ENCODE peak calls at places on chromosome 17, in six cellular contexts. One of them, this sample, is unnamed.

GRCh38 chr17:55731586-55732250 is 9.1 kb upstream of the TMEM100 start:
- DNase-seq in neuronal stem cell: no peak
- DNase-seq in mesenchymal stem cell: peak
- DNase-seq in IMR-90: peak
- DNase-seq in trophoblast cell: no peak
- DNase-seq in H1: no peak
- DNase-seq in this sample: peak

GRCh38 chr17:8016632-8017424 is 14.4 kb downstream of the GUCY2D start:
- DNase-seq in H1: peak
- DNase-seq in mesenchymal stem cell: peak
- DNase-seq in IMR-90: no peak
- DNase-seq in neuronal stem cell: peak
- DNase-seq in trophoblast cell: peak
- DNase-seq in this sample: peak

GRCh38 chr17:16150251-16150859 is 65.0 kb downstream of the NCOR1 start:
- DNase-seq in trophoblast cell: peak
- DNase-seq in mesenchymal stem cell: peak
- DNase-seq in neuronal stem cell: no peak
- DNase-seq in H1: no peak
- DNase-seq in IMR-90: peak
- DNase-seq in this sample: no peak

GRCh38 chr17:35540589-35541404 is 3.3 kb upstream of the SLFN12L start:
- DNase-seq in trophoblast cell: peak
- DNase-seq in mesenchymal stem cell: peak
- DNase-seq in H1: no peak
- DNase-seq in neuronal stem cell: no peak
- DNase-seq in IMR-90: peak
- DNase-seq in this sample: no peak

GRCh38 chr17:45291170-45291805 is 25.5 kb downstream of the MAP3K14 start:
- DNase-seq in trophoblast cell: no peak
- DNase-seq in IMR-90: no peak
- DNase-seq in neuronal stem cell: no peak
- DNase-seq in H1: no peak
- DNase-seq in mesenchymal stem cell: no peak
- DNase-seq in this sample: no peak

GRCh38 chr17:75457047-75457654 is 716 bp downstream of the TMEM94 start:
- DNase-seq in H1: no peak
- DNase-seq in neuronal stem cell: no peak
- DNase-seq in trophoblast cell: no peak
- DNase-seq in mesenchymal stem cell: peak
- DNase-seq in IMR-90: peak
- DNase-seq in this sample: peak

GRCh38 chr17:7326186-7326585 is 2.9 kb downstream of the NEURL4 start:
- DNase-seq in neuronal stem cell: no peak
- DNase-seq in mesenchymal stem cell: no peak
- DNase-seq in IMR-90: no peak
- DNase-seq in H1: no peak
- DNase-seq in trophoblast cell: no peak
- DNase-seq in this sample: no peak

GRCh38 chr17:32161029-32161428 is 18.7 kb downstream of the RHOT1 start:
- DNase-seq in IMR-90: no peak
- DNase-seq in neuronal stem cell: no peak
- DNase-seq in trophoblast cell: no peak
- DNase-seq in mesenchymal stem cell: no peak
- DNase-seq in H1: no peak
- DNase-seq in this sample: no peak

GRCh38 chr17:19978206-19978802 is 676 bp upstream of the AKAP10 start:
- DNase-seq in mesenchymal stem cell: peak
- DNase-seq in neuronal stem cell: no peak
- DNase-seq in IMR-90: no peak
- DNase-seq in H1: no peak
- DNase-seq in trophoblast cell: no peak
- DNase-seq in this sample: peak

GRCh38 chr17:37607637-37608368 is 1.4 kb downstream of the SYNRG start:
- DNase-seq in H1: no peak
- DNase-seq in neuronal stem cell: no peak
- DNase-seq in IMR-90: no peak
- DNase-seq in trophoblast cell: no peak
- DNase-seq in mesenchymal stem cell: no peak
- DNase-seq in this sample: no peak

GRCh38 chr17:78933025-78933958 is 8.1 kb upstream of the TIMP2 start:
- DNase-seq in neuronal stem cell: no peak
- DNase-seq in mesenchymal stem cell: peak
- DNase-seq in trophoblast cell: peak
- DNase-seq in IMR-90: peak
- DNase-seq in H1: no peak
- DNase-seq in this sample: peak

GRCh38 chr17:29133146-29133713 is 47.0 kb downstream of the MYO18A start:
- DNase-seq in neuronal stem cell: no peak
- DNase-seq in IMR-90: peak
- DNase-seq in trophoblast cell: no peak
- DNase-seq in mesenchymal stem cell: peak
- DNase-seq in H1: no peak
- DNase-seq in this sample: peak

GRCh38 chr17:18129041-18129502 is 20.5 kb downstream of the MYO15A start:
- DNase-seq in H1: no peak
- DNase-seq in trophoblast cell: no peak
- DNase-seq in IMR-90: peak
- DNase-seq in neuronal stem cell: no peak
- DNase-seq in mesenchymal stem cell: peak
- DNase-seq in this sample: no peak

GRCh38 chr17:4329838-4330237 is 36.6 kb downstream of the UBE2G1 start:
- DNase-seq in mesenchymal stem cell: peak
- DNase-seq in H1: no peak
- DNase-seq in neuronal stem cell: no peak
- DNase-seq in trophoblast cell: peak
- DNase-seq in IMR-90: peak
- DNase-seq in this sample: no peak

GRCh38 chr17:4733073-4733531 is 1.9 kb downstream of the MED11 start:
- DNase-seq in trophoblast cell: no peak
- DNase-seq in mesenchymal stem cell: no peak
- DNase-seq in neuronal stem cell: no peak
- DNase-seq in IMR-90: no peak
- DNase-seq in H1: no peak
- DNase-seq in this sample: no peak

GRCh38 chr17:82110298-82110697 is 12.3 kb upstream of the FASN start:
- DNase-seq in trophoblast cell: no peak
- DNase-seq in IMR-90: no peak
- DNase-seq in mesenchymal stem cell: no peak
- DNase-seq in neuronal stem cell: no peak
- DNase-seq in H1: no peak
- DNase-seq in this sample: no peak

GRCh38 chr17:17540278-17540906 is 44.2 kb upstream of the RASD1 start:
- DNase-seq in mesenchymal stem cell: no peak
- DNase-seq in H1: no peak
- DNase-seq in IMR-90: no peak
- DNase-seq in neuronal stem cell: no peak
- DNase-seq in trophoblast cell: no peak
- DNase-seq in this sample: no peak

GRCh38 chr17:8656693-8657092 is 26.2 kb upstream of the MYH10 start:
- DNase-seq in mesenchymal stem cell: no peak
- DNase-seq in neuronal stem cell: no peak
- DNase-seq in H1: no peak
- DNase-seq in IMR-90: no peak
- DNase-seq in trophoblast cell: no peak
- DNase-seq in this sample: no peak

GRCh38 chr17:61234102-61234750 is 165.4 kb upstream of the TBX2 start:
- DNase-seq in H1: no peak
- DNase-seq in trophoblast cell: no peak
- DNase-seq in IMR-90: no peak
- DNase-seq in neuronal stem cell: no peak
- DNase-seq in mesenchymal stem cell: no peak
- DNase-seq in this sample: no peak

GRCh38 chr17:70024253-70024652 is 50.8 kb upstream of the KCNJ16 start:
- DNase-seq in mesenchymal stem cell: no peak
- DNase-seq in IMR-90: peak
- DNase-seq in neuronal stem cell: no peak
- DNase-seq in trophoblast cell: no peak
- DNase-seq in H1: no peak
- DNase-seq in this sample: no peak

GRCh38 chr17:7656958-7657715 is 6.4 kb downstream of the ATP1B2 start:
- DNase-seq in trophoblast cell: no peak
- DNase-seq in neuronal stem cell: peak
- DNase-seq in H1: peak
- DNase-seq in mesenchymal stem cell: peak
- DNase-seq in IMR-90: no peak
- DNase-seq in this sample: peak

GRCh38 chr17:51079049-51079448 is 41.6 kb downstream of the SPAG9 start:
- DNase-seq in mesenchymal stem cell: no peak
- DNase-seq in IMR-90: peak
- DNase-seq in neuronal stem cell: no peak
- DNase-seq in trophoblast cell: no peak
- DNase-seq in H1: no peak
- DNase-seq in this sample: no peak

DNA sequence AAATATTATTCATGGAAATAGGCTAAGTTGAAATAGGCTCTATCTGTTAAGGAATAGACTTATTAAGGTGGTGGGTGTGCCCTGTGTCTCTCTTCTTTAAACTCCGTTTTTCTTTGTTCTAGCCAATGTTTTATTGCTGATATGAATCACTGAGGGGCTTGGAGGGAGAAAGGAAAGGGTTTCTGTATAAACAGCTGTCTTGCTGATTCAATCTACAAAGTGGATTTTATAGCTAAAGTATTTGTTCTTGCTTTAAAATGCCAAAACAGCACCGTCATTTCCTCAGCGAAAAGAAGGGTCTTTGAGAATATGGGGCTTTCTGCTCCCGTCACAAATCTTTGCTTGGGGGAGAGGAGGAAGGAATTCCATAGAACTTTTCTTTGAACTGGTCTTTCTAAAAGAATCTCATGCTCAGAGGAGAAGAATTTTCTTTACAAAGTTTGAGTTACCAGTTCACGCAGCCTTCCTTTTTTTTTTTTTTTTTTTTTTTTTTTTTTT is 39.3 kb downstream of the MSI2 start:
- DNase-seq in trophoblast cell: peak
- DNase-seq in neuronal stem cell: no peak
- DNase-seq in mesenchymal stem cell: peak
- DNase-seq in H1: no peak
- DNase-seq in IMR-90: peak
- DNase-seq in this sample: no peak
- H3K27ac ChIP-seq in trophoblast cell: peak
- H3K27ac ChIP-seq in neuronal stem cell: peak
- H3K27ac ChIP-seq in mesenchymal stem cell: peak
- H3K27ac ChIP-seq in H1: no peak
- H3K27ac ChIP-seq in IMR-90: peak
- H3K27ac ChIP-seq in this sample: no peak

GRCh38 chr17:2904135-2904534 is 107.9 kb downstream of the RAP1GAP2 start:
- DNase-seq in mesenchymal stem cell: no peak
- DNase-seq in IMR-90: peak
- DNase-seq in H1: no peak
- DNase-seq in neuronal stem cell: peak
- DNase-seq in trophoblast cell: no peak
- DNase-seq in this sample: peak

GRCh38 chr17:2909164-2909852 is 113.1 kb downstream of the RAP1GAP2 start:
- DNase-seq in H1: no peak
- DNase-seq in neuronal stem cell: no peak
- DNase-seq in mesenchymal stem cell: no peak
- DNase-seq in trophoblast cell: no peak
- DNase-seq in IMR-90: no peak
- DNase-seq in this sample: no peak

GRCh38 chr17:2905269-2905668 is 109.0 kb downstream of the RAP1GAP2 start:
- DNase-seq in neuronal stem cell: no peak
- DNase-seq in trophoblast cell: no peak
- DNase-seq in H1: no peak
- DNase-seq in IMR-90: no peak
- DNase-seq in mesenchymal stem cell: no peak
- DNase-seq in this sample: no peak

GRCh38 chr17:2905697-2906595 is 109.7 kb downstream of the RAP1GAP2 start:
- DNase-seq in mesenchymal stem cell: no peak
- DNase-seq in trophoblast cell: no peak
- DNase-seq in H1: no peak
- DNase-seq in IMR-90: no peak
- DNase-seq in neuronal stem cell: no peak
- DNase-seq in this sample: no peak

DNA sequence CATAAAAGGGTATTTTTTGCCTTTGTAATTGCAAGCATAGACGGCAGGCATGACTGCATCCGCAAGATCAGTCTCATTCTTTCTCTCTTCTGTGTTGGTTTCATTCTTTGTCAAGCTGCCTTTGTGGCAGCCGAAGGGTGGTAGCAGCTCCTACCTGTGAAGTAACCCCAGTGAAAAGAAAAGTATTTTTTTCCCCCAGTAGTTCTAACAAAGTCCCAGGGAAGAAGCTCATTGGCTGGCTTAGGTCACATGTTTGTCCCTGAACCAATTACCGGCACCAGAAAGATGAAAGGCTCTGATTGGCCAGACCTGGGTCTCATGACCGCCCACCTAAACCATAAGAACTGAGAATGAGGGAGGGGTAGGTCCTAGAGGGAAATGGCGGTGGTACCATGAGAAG is 110.7 kb downstream of the RAP1GAP2 start:
- DNase-seq in H1: no peak
- DNase-seq in neuronal stem cell: no peak
- DNase-seq in mesenchymal stem cell: no peak
- DNase-seq in IMR-90: no peak
- DNase-seq in trophoblast cell: no peak
- DNase-seq in this sample: peak
- H3K14ac ChIP-seq in H1: no peak
- H3K14ac ChIP-seq in neuronal stem cell: no peak
- H3K14ac ChIP-seq in mesenchymal stem cell: no peak
- H3K14ac ChIP-seq in IMR-90: no peak
- H3K14ac ChIP-seq in trophoblast cell: no peak
- H3K14ac ChIP-seq in this sample: no peak

DNA sequence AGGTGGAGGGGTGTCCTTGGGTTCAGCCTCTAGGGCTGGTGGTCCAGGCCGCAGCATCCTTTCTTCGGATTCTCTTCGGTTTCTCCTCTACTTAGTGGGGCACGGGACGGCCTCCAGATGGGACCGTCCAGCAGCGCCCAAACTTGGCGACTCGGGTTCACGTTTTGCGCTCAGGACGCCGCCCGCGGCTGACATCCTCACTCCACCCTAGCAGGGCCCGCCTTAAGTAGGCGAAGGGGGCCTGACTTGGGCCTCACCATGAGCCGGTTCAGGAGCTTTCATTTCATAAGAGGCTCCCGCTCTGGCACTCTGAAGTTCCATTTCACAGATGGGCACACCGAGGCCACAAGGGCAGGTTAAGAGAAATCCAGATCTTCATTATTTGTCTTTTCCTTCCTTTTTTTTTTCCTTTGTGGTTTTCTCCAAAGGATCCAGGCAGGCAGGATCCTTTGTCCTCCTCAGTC is 141.2 kb downstream of the SEC14L1 start:
- DNase-seq in IMR-90: no peak
- DNase-seq in H1: no peak
- DNase-seq in trophoblast cell: peak
- DNase-seq in mesenchymal stem cell: peak
- DNase-seq in neuronal stem cell: no peak
- DNase-seq in this sample: no peak
- H3K27ac ChIP-seq in IMR-90: peak
- H3K27ac ChIP-seq in H1: no peak
- H3K27ac ChIP-seq in trophoblast cell: no peak
- H3K27ac ChIP-seq in mesenchymal stem cell: peak
- H3K27ac ChIP-seq in neuronal stem cell: no peak
- H3K27ac ChIP-seq in this sample: no peak

DNA sequence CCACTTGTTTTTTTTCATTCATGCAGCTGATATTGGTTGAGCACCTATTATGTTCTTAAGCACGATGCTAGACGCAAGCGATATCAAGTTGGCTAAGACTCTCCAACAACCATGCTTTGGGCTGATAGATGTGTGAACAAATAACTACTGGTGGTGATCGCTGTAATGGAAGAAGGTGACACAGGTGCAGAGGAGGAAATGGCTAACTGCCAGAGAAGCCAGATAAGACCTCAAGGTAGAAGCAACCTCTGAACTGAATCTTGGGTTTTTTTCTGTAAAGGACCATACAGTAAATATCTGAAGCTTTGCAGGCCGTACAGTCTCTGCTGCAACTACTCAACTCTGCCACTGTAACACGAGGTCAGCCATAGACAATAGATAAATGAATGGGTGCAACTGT is 97.9 kb downstream of the C17orf67 start:
- DNase-seq in mesenchymal stem cell: no peak
- DNase-seq in IMR-90: no peak
- DNase-seq in trophoblast cell: no peak
- DNase-seq in neuronal stem cell: no peak
- DNase-seq in H1: no peak
- DNase-seq in this sample: no peak
- H3K14ac ChIP-seq in mesenchymal stem cell: no peak
- H3K14ac ChIP-seq in IMR-90: no peak
- H3K14ac ChIP-seq in trophoblast cell: no peak
- H3K14ac ChIP-seq in neuronal stem cell: no peak
- H3K14ac ChIP-seq in H1: no peak
- H3K14ac ChIP-seq in this sample: no peak

This sample was measured in H9.